ENCODE peak calls at places on chromosomes 5 and 9, in eight cellular contexts. T is A549; Y is fibroblast of lung; Q is effector memory CD4-positive, alpha-beta T cell; E is cardiac fibroblast; S is lung; M is skeletal muscle cell; O is Panc1. U is an unnamed sample.

GRCh38 chr9:31683126-31683525 is 701.3 kb upstream of the ACO1 start:
- DNase-seq in T (no peak), Y (peak; percentile 3), Q (no peak), E (no peak), S (no peak), M (no peak), O (no peak), U (peak; percentile 52)

GRCh38 chr9:133701321-133701980 is 36.7 kb downstream of the SARDH start:
- DNase-seq in T (no peak), Y (no peak), Q (no peak), E (no peak), S (no peak), M (no peak), O (no peak), U (no peak)

GRCh38 chr5:146076455-146076854 is 28.9 kb downstream of the PLAC8L1 start:
- DNase-seq in T (no peak), Y (no peak), Q (no peak), E (no peak), S (no peak), M (no peak), O (no peak), U (no peak)

GRCh38 chr9:71741841-71742648 is 26.3 kb downstream of the CEMIP2 start:
- DNase-seq in T (peak; percentile 73), Y (peak; percentile 72), Q (no peak), E (peak; percentile 78), S (no peak), M (no peak), O (no peak), U (no peak)

GRCh38 chr5:36272136-36272665 is 29.5 kb downstream of the RANBP3L start:
- DNase-seq in T (no peak), Y (peak; percentile 58), Q (no peak), E (peak; percentile 12), S (no peak), M (no peak), O (no peak), U (no peak)

GRCh38 chr5:115624994-115625393 is 842 bp downstream of the TMED7 start:
- DNase-seq in T (no peak), Y (no peak), Q (no peak), E (no peak), S (no peak), M (no peak), O (no peak), U (no peak)

GRCh38 chr5:169716287-169716686 is 79.2 kb downstream of the DOCK2 start:
- DNase-seq in T (no peak), Y (peak; percentile 79), Q (no peak), E (peak; percentile 85), S (no peak), M (peak; percentile 49), O (no peak), U (no peak)

GRCh38 chr5:173780356-173781234 is 107.6 kb upstream of the CPEB4 start:
- DNase-seq in T (no peak), Y (no peak), Q (no peak), E (no peak), S (no peak), M (no peak), O (no peak), U (no peak)

GRCh38 chr5:147464211-147464610 is 45.7 kb downstream of the DPYSL3 start:
- DNase-seq in T (peak; percentile 49), Y (no peak), Q (no peak), E (peak; percentile 71), S (no peak), M (no peak), O (no peak), U (peak; percentile 32)

GRCh38 chr9:16133556-16134227 is 580.8 kb downstream of the CCDC171 start:
- DNase-seq in T (peak; percentile 79), Y (peak; percentile 90), Q (no peak), E (peak; percentile 67), S (peak; percentile 33), M (no peak), O (no peak), U (no peak)

GRCh38 chr9:37229882-37230482 is 109.6 kb downstream of the ZCCHC7 start:
- DNase-seq in T (peak; percentile 44), Y (peak; percentile 44), Q (no peak), E (no peak), S (no peak), M (no peak), O (peak; percentile 93), U (no peak)

GRCh38 chr5:16937023-16937379 is 913 bp upstream of the MYO10 start:
- DNase-seq in T (no peak), Y (no peak), Q (no peak), E (no peak), S (no peak), M (no peak), O (no peak), U (no peak)
- H3K4me3 ChIP-seq in T (peak overlapping the region; percentile 89), Y (peak overlapping the region; percentile 81), Q (no peak overlapping the region), E (peak overlapping the region; percentile 62), S (peak overlapping the region; percentile 57), M (peak overlapping the region; percentile 84), O (peak overlapping the region; percentile 97), U (peak overlapping the region; percentile 87)

GRCh38 chr5:153572393-153572930 is 82.0 kb downstream of the GRIA1 start:
- DNase-seq in T (no peak), Y (no peak), Q (no peak), E (no peak), S (no peak), M (no peak), O (no peak), U (no peak)

GRCh38 chr5:153571157-153571556 is 80.7 kb downstream of the GRIA1 start:
- DNase-seq in T (no peak), Y (no peak), Q (no peak), E (no peak), S (no peak), M (no peak), O (no peak), U (no peak)

GRCh38 chr5:153569036-153569435 is 78.6 kb downstream of the GRIA1 start:
- DNase-seq in T (no peak), Y (peak; percentile 36), Q (no peak), E (no peak), S (no peak), M (no peak), O (no peak), U (no peak)

GRCh38 chr5:153573326-153574033 is 83.0 kb downstream of the GRIA1 start:
- DNase-seq in T (no peak), Y (no peak), Q (no peak), E (no peak), S (peak; percentile 66), M (no peak), O (no peak), U (no peak)
- H3K4me3 ChIP-seq in T (no peak overlapping the region), Y (no peak overlapping the region), Q (no peak overlapping the region), E (no peak overlapping the region), S (no peak overlapping the region), M (no peak overlapping the region), O (no peak overlapping the region), U (no peak overlapping the region)

DNA sequence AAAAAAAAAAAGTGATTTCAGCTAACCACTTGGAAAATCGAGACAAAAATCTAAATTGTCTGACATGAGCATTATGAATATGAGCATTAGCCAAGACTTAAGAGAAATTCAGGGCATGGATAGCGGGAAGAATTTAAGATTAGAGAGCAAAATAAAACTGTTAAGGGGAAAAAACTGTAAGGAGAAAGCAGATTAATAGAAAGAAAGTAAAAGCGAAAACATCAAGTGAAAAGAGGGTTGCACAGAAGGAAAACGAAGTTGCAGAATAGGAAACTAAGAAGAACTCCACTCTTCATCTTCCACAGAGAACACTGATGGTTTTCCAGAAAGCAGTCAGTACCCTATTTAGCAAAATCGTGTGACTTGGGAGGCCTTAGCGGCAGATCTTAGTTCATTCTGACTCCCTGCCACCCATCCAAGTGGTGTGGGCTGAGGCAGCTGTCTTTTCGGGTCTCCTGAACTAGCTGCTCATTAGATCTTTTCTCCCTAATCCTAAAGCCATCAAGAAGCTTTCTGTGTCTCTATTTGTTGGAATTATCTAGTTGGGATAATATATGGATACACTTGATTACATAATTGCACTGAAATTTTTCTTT is 3.7 kb downstream of the NIM1K start:
- DNase-seq in T (no peak), Y (no peak), Q (no peak), E (no peak), S (no peak), M (no peak), O (no peak), U (no peak)
- H3K4me3 ChIP-seq in T (no peak overlapping the region), Y (no peak overlapping the region), Q (no peak overlapping the region), E (no peak overlapping the region), S (no peak overlapping the region), M (no peak overlapping the region), O (no peak overlapping the region), U (no peak overlapping the region)

GRCh38 chr9:23824241-23825142 is 1.5 kb downstream of the ELAVL2 start:
- DNase-seq in T (no peak), Y (peak; percentile 36), Q (no peak), E (no peak), S (no peak), M (no peak), O (no peak), U (peak; percentile 66)

GRCh38 chr9:23826120-23826629 is at the start of gene ELAVL2:
- DNase-seq in T (peak; percentile 99), Y (peak; percentile 96), Q (peak; percentile 11), E (peak; percentile 87), S (peak; percentile 82), M (peak; percentile 97), O (no peak), U (peak; percentile 98)

GRCh38 chr9:23822331-23823169 is 3.5 kb downstream of the ELAVL2 start:
- DNase-seq in T (no peak), Y (no peak), Q (no peak), E (no peak), S (no peak), M (no peak), O (no peak), U (no peak)

GRCh38 chr9:23825143-23825531 is 903 bp downstream of the ELAVL2 start:
- DNase-seq in T (no peak), Y (no peak), Q (no peak), E (no peak), S (no peak), M (no peak), O (no peak), U (peak; percentile 57)

GRCh38 chr9:23825700-23826099 is 340 bp downstream of the ELAVL2 start:
- DNase-seq in T (no peak), Y (peak; percentile 21), Q (no peak), E (no peak), S (no peak), M (no peak), O (no peak), U (peak; percentile 40)
- H3K4me3 ChIP-seq in T (peak overlapping the region; percentile 56), Y (peak overlapping the region; percentile 65), Q (peak overlapping the region; percentile 38), E (peak overlapping the region; percentile 24), S (no peak overlapping the region), M (peak overlapping the region; percentile 65), O (peak overlapping the region; percentile 27), U (peak overlapping the region; percentile 62)

GRCh38 chr5:141420855-141421488 is at the start of gene PCDHGA11:
- DNase-seq in T (peak; percentile 14), Y (peak; percentile 56), Q (no peak), E (peak; percentile 79), S (no peak), M (peak; percentile 36), O (no peak), U (no peak)

GRCh38 chr5:141422742-141423291 is 2.0 kb downstream of the PCDHGA11 start:
- DNase-seq in T (no peak), Y (no peak), Q (no peak), E (no peak), S (no peak), M (no peak), O (no peak), U (no peak)

GRCh38 chr5:141419074-141419880 is 1.6 kb upstream of the PCDHGA11 start:
- DNase-seq in T (no peak), Y (no peak), Q (no peak), E (no peak), S (no peak), M (no peak), O (no peak), U (no peak)

DNA sequence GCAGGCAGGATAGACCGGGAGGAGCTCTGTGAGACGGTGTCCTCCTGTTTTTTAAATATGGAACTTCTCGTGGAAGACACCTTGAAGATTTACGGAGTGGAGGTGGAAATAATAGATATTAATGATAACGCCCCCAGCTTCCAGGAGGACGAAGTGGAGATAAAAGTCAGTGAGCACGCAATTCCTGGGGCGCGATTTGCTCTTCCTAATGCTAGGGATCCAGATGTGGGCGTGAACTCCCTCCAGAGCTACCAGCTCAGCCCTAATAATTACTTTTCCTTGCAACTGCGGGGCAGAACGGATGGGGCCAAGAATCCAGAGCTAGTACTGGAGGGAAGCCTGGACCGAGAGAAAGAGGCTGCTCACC is 621 bp downstream of the PCDHGA11 start:
- DNase-seq in T (no peak), Y (no peak), Q (no peak), E (no peak), S (no peak), M (no peak), O (no peak), U (no peak)
- H3K4me3 ChIP-seq in T (no peak overlapping the region), Y (peak overlapping the region; percentile 66), Q (no peak overlapping the region), E (peak overlapping the region; percentile 54), S (no peak overlapping the region), M (peak overlapping the region; percentile 60), O (no peak overlapping the region), U (no peak overlapping the region)